ENCODE peak calls at places on chromosomes 1 and 21, in six cellular contexts. K, P, M, L, T and Q are unnamed samples.
A peak's percentile ranks its signal among the peaks of the same experiment; 100 is the strongest.

GRCh38 chr1:157145081-157145480 is 6.9 kb upstream of the ETV3 start:
- DNase-seq in T (no peak), P (no peak), L (no peak), M (no peak), K (no peak), Q (no peak)

GRCh38 chr1:9655127-9655723 is 3.7 kb downstream of the PIK3CD start:
- DNase-seq in K (peak; percentile 37), M (no peak), T (no peak), L (no peak), P (no peak), Q (no peak)

GRCh38 chr1:164559342-164560070 is 522 bp downstream of the PBX1 start:
- DNase-seq in M (no peak), K (no peak), L (peak; percentile 31), T (peak; percentile 57), P (no peak), Q (peak; percentile 18)

GRCh38 chr1:225260319-225260718 is 167.5 kb downstream of the LBR start:
- DNase-seq in P (no peak), L (no peak), K (no peak), M (no peak), T (no peak), Q (no peak)

GRCh38 chr1:227372662-227373061 is 54.4 kb upstream of the CDC42BPA start:
- DNase-seq in P (no peak), K (no peak), M (no peak), T (no peak), L (peak; percentile 24), Q (no peak)

GRCh38 chr1:18166341-18166740 is 58.7 kb downstream of the IGSF21 start:
- DNase-seq in P (no peak), M (no peak), K (no peak), T (no peak), L (no peak), Q (no peak)

GRCh38 chr1:12177156-12177998 is 10.6 kb downstream of the TNFRSF1B start:
- DNase-seq in K (no peak), M (no peak), T (no peak), P (no peak), L (no peak), Q (no peak)

GRCh38 chr1:17874665-17875064 is 119.5 kb downstream of the ACTL8 start:
- DNase-seq in M (peak; percentile 99), K (no peak), P (peak; percentile 32), L (no peak), T (no peak), Q (no peak)

GRCh38 chr1:36516372-36517018 is 33.8 kb upstream of the CSF3R start:
- DNase-seq in P (no peak), K (peak; percentile 12), L (peak; percentile 51), M (peak; percentile 40), T (peak; percentile 45), Q (peak; percentile 20)

GRCh38 chr21:41766883-41767605 is at the start of gene RIPK4:
- DNase-seq in T (peak; percentile 65), L (peak; percentile 83), M (peak; percentile 40), P (peak; percentile 72), K (no peak), Q (peak; percentile 84)

GRCh38 chr1:151934048-151934493 is 24.8 kb upstream of the THEM4 start:
- DNase-seq in L (peak; percentile 76), P (no peak), M (peak; percentile 58), T (peak; percentile 54), K (no peak), Q (no peak)

GRCh38 chr1:8905582-8906191 is 27.2 kb upstream of the ENO1 start:
- DNase-seq in M (peak; percentile 52), K (no peak), P (no peak), L (no peak), T (no peak), Q (no peak)

GRCh38 chr1:49765034-49765433 is 258.7 kb downstream of the AGBL4 start:
- DNase-seq in L (peak; percentile 22), P (peak; percentile 50), K (no peak), T (no peak), M (no peak), Q (no peak)

GRCh38 chr1:193103759-193104495 is 1.3 kb downstream of the GLRX2 start:
- DNase-seq in L (no peak), M (no peak), P (no peak), K (no peak), T (no peak), Q (no peak)

GRCh38 chr1:6112690-6113005 is 67.0 kb downstream of the KCNAB2 start:
- DNase-seq in P (peak; percentile 70), L (no peak), M (no peak), K (no peak), T (no peak), Q (no peak)

GRCh38 chr1:7302126-7302525 is 469.0 kb upstream of the VAMP3 start:
- DNase-seq in L (no peak), P (no peak), K (no peak), M (no peak), T (no peak), Q (no peak)

GRCh38 chr1:41958015-41958673 is 39.4 kb upstream of the HIVEP3 start:
- DNase-seq in P (no peak), K (no peak), L (no peak), M (no peak), T (no peak), Q (no peak)

GRCh38 chr1:224860488-224860887 is 69.0 kb upstream of the DNAH14 start:
- DNase-seq in M (no peak), L (no peak), T (no peak), P (no peak), K (no peak), Q (no peak)

GRCh38 chr1:113783254-113784103 is 24.2 kb upstream of the PHTF1 start:
- DNase-seq in K (peak; percentile 50), L (peak; percentile 4), T (no peak), M (peak; percentile 61), P (no peak), Q (no peak)

GRCh38 chr21:37257967-37258877 is 8.9 kb downstream of the VPS26C start:
- DNase-seq in L (peak; percentile 63), M (peak; percentile 34), K (peak; percentile 86), T (peak; percentile 49), P (no peak), Q (peak; percentile 59)

GRCh38 chr21:31299291-31300147 is 44.5 kb downstream of the TIAM1 start:
- DNase-seq in T (no peak), K (no peak), M (no peak), P (no peak), L (no peak), Q (no peak)

GRCh38 chr1:231369282-231369681 is 31.2 kb downstream of the SPRTN start:
- DNase-seq in M (no peak), L (no peak), P (no peak), K (no peak), T (no peak), Q (no peak)
- TF ChIP-seq CTCF in M (peak; percentile 15), L (no peak), P (peak; percentile 30), K (no peak), T (no peak), Q (no peak)

DNA sequence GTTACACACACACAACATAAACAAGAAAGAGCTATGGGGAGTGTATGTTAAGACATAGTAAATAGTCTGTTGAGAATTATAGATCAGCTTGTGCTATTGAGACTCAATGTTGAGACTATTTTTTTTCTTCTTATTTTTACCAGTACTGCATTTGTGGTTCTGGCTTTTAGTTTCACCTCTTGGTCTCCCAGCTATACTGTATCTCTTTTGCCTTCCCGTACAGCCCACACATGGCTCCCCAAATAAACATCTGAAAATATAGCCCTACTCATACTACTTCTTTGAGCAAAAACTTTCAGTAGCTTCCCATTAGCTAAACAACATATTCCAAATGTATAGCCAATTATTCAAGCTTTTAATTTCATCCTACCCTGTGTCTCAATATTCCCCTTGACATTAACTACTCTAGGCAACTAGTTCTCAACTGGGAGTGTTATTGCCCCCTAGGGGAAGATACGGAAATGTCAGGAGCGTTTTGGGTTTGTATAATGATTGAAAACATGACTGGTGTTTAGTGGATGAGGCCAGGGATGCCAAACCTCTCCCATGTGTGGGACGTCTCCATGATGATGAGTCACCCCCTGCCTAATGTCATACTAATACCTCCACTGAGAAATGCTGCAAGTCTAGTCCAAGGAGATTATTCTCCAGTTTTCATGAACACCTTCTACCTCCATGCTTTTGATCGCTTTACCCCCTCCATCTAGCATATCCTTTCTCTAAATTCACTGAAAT is 6.8 kb downstream of the RPE65 start:
- DNase-seq in K (peak; percentile 19), T (peak; percentile 55), L (peak; percentile 67), P (no peak), M (peak; percentile 58), Q (no peak)
- TF ChIP-seq CTCF in K (peak; percentile 69), T (peak; percentile 62), L (peak; percentile 41), P (peak; percentile 82), M (peak; percentile 80), Q (peak; percentile 68)

DNA sequence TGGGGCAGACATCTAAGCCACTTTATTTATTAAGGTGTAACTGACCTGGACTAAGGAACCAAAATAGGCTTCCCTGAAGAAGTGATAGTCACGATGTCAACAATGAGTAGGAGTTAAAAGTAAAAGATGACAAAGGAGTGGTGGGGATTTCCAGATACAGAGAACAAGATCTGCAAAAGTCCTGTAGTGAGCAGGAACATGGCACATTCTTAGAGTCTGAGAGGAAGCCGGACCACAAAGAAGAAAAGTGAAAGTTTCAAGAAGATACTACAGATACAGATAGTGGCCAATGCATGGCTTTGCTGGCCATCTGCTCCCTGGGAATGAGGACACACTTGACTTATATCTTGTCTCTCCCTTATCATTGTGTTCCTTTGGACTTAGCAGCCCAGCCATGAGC is 302.5 kb upstream of the NR5A2 start:
- DNase-seq in M (no peak), T (no peak), P (no peak), L (no peak), K (no peak), Q (no peak)
- TF ChIP-seq CTCF in M (no peak), T (no peak), P (no peak), L (no peak), K (no peak), Q (no peak)

GRCh38 chr1:147079400-147080012 is 92.8 kb downstream of the PRKAB2 start:
- DNase-seq in K (no peak), M (no peak), P (no peak), L (no peak), T (no peak), Q (no peak)

GRCh38 chr1:147080013-147080661 is 92.1 kb downstream of the PRKAB2 start:
- DNase-seq in K (no peak), P (peak; percentile 82), L (no peak), M (no peak), T (no peak), Q (no peak)

GRCh38 chr1:147078606-147079399 is 93.5 kb downstream of the PRKAB2 start:
- DNase-seq in M (no peak), T (no peak), P (peak; percentile 88), L (no peak), K (no peak), Q (no peak)

GRCh38 chr1:147077936-147078605 is 94.2 kb downstream of the PRKAB2 start:
- DNase-seq in M (no peak), P (peak; percentile 89), K (no peak), T (no peak), L (no peak), Q (no peak)

DNA sequence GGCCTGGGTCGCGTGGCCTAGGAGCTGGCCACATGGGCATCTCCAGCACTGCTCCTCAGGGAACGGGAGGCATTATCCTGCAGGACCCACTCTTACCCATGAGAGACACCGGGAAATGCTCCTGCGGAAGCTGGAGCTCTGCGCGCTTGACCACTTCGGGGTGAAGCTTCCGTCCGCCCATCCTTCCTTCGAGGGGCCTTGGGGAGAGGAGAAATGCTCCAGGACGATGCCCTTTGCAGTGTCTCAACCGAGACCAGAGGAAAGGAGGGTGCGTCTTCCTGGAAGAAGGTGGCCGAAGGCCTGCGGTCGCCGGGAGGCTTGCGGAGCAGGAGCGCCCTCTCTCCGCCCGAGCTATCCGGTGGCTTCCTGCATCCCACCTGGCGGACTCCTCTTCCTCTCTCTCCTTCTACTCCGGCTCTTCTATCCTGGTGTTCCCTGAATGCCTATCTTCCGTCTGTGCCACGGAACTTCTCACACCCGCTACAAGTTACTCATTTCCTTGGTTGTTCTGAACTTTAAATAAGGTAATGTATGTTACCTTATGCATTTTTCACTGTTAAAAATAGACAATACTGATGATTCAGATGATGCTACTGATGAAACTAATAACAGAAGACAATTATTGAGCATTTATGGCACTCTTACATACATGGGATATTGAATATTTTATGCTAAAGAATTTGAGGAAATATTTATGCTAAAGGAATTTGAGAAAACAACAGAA is 91.4 kb downstream of the PRKAB2 start:
- DNase-seq in L (no peak), M (no peak), K (no peak), T (no peak), P (peak; percentile 68), Q (no peak)
- TF ChIP-seq CTCF in L (no peak), M (no peak), K (no peak), T (no peak), P (no peak), Q (peak; percentile 13)